ENCODE peak calls at places on chromosomes 7 and 10, in six cellular contexts. One of them, this sample, is unnamed. For H3K27me3, the result is how much of the 10 kb centered on the place peaks cover.

GRCh38 chr7:8144856-8145255 is 117.1 kb downstream of the ICA1 start:
- DNase-seq in HCT116: no peak
- DNase-seq in SK-N-SH: no peak
- DNase-seq in K562: no peak
- DNase-seq in GM23338: no peak
- DNase-seq in Panc1: no peak
- DNase-seq in this sample: no peak

GRCh38 chr7:30559566-30559965 is 35.1 kb upstream of the GARS1 start:
- DNase-seq in HCT116: no peak
- DNase-seq in Panc1: no peak
- DNase-seq in SK-N-SH: no peak
- DNase-seq in GM23338: no peak
- DNase-seq in K562: no peak
- DNase-seq in this sample: no peak

GRCh38 chr10:60962946-60963345 is 19.0 kb upstream of the RHOBTB1 start:
- DNase-seq in HCT116: no peak
- DNase-seq in Panc1: no peak
- DNase-seq in K562: no peak
- DNase-seq in SK-N-SH: no peak
- DNase-seq in GM23338: no peak
- DNase-seq in this sample: no peak

GRCh38 chr7:92835140-92835850 is 1.1 kb downstream of the CDK6 start:
- DNase-seq in HCT116: peak
- DNase-seq in Panc1: no peak
- DNase-seq in K562: peak
- DNase-seq in GM23338: peak
- DNase-seq in SK-N-SH: peak
- DNase-seq in this sample: no peak

GRCh38 chr7:377069-378040 is 87.4 kb downstream of the FOXL3 start:
- DNase-seq in SK-N-SH: peak
- DNase-seq in HCT116: no peak
- DNase-seq in Panc1: no peak
- DNase-seq in GM23338: no peak
- DNase-seq in K562: no peak
- DNase-seq in this sample: no peak

GRCh38 chr10:79027147-79028055 is 41.4 kb upstream of the ZMIZ1 start:
- DNase-seq in Panc1: no peak
- DNase-seq in SK-N-SH: no peak
- DNase-seq in HCT116: no peak
- DNase-seq in GM23338: no peak
- DNase-seq in K562: peak
- DNase-seq in this sample: no peak

GRCh38 chr10:106728232-106728631 is 436.3 kb downstream of the SORCS1 start:
- DNase-seq in K562: no peak
- DNase-seq in GM23338: no peak
- DNase-seq in SK-N-SH: no peak
- DNase-seq in Panc1: no peak
- DNase-seq in HCT116: no peak
- DNase-seq in this sample: no peak

GRCh38 chr10:78277734-78278404 is 244.2 kb downstream of the RPS24 start:
- DNase-seq in K562: no peak
- DNase-seq in GM23338: no peak
- DNase-seq in SK-N-SH: peak
- DNase-seq in HCT116: no peak
- DNase-seq in Panc1: no peak
- DNase-seq in this sample: no peak

GRCh38 chr7:130945411-130945811 is 211.4 kb upstream of the KLF14 start:
- DNase-seq in K562: no peak
- DNase-seq in Panc1: no peak
- DNase-seq in GM23338: no peak
- DNase-seq in HCT116: no peak
- DNase-seq in SK-N-SH: no peak
- DNase-seq in this sample: no peak

GRCh38 chr7:45048748-45049147 is 40.0 kb downstream of the NACAD start:
- DNase-seq in Panc1: peak
- DNase-seq in K562: no peak
- DNase-seq in SK-N-SH: no peak
- DNase-seq in GM23338: no peak
- DNase-seq in HCT116: no peak
- DNase-seq in this sample: no peak

GRCh38 chr7:21819048-21819447 is 126.7 kb downstream of the CDCA7L start:
- DNase-seq in SK-N-SH: no peak
- DNase-seq in HCT116: no peak
- DNase-seq in K562: no peak
- DNase-seq in GM23338: no peak
- DNase-seq in Panc1: no peak
- DNase-seq in this sample: no peak

GRCh38 chr10:97210576-97210975 is 24.8 kb upstream of the SLIT1 start:
- DNase-seq in K562: peak
- DNase-seq in Panc1: peak
- DNase-seq in HCT116: peak
- DNase-seq in GM23338: peak
- DNase-seq in SK-N-SH: peak
- DNase-seq in this sample: peak

GRCh38 chr10:87694011-87694794 is 34.5 kb downstream of the PAPSS2 start:
- DNase-seq in SK-N-SH: no peak
- DNase-seq in Panc1: no peak
- DNase-seq in HCT116: no peak
- DNase-seq in GM23338: no peak
- DNase-seq in K562: no peak
- DNase-seq in this sample: no peak

GRCh38 chr10:58508316-58508715 is 4.4 kb upstream of the BICC1 start:
- DNase-seq in HCT116: no peak
- DNase-seq in K562: no peak
- DNase-seq in GM23338: no peak
- DNase-seq in SK-N-SH: no peak
- DNase-seq in Panc1: no peak
- DNase-seq in this sample: no peak

GRCh38 chr7:121219031-121219430 is 109.8 kb upstream of the WNT16 start:
- DNase-seq in K562: no peak
- DNase-seq in HCT116: no peak
- DNase-seq in GM23338: no peak
- DNase-seq in SK-N-SH: no peak
- DNase-seq in Panc1: no peak
- DNase-seq in this sample: no peak

GRCh38 chr7:14846405-14846804 is 56.1 kb downstream of the DGKB start:
- DNase-seq in HCT116: no peak
- DNase-seq in K562: no peak
- DNase-seq in Panc1: no peak
- DNase-seq in SK-N-SH: no peak
- DNase-seq in GM23338: peak
- DNase-seq in this sample: no peak

GRCh38 chr10:72740526-72740925 is 48.6 kb downstream of the MCU start:
- DNase-seq in HCT116: peak
- DNase-seq in Panc1: peak
- DNase-seq in K562: peak
- DNase-seq in GM23338: no peak
- DNase-seq in SK-N-SH: no peak
- DNase-seq in this sample: no peak

GRCh38 chr7:1459930-1460756 is 873 bp upstream of the MICALL2 start:
- DNase-seq in GM23338: no peak
- DNase-seq in K562: peak
- DNase-seq in SK-N-SH: no peak
- DNase-seq in Panc1: no peak
- DNase-seq in HCT116: no peak
- DNase-seq in this sample: no peak

GRCh38 chr7:44738031-44738730 is 10.5 kb upstream of the ZMIZ2 start:
- DNase-seq in Panc1: no peak
- DNase-seq in SK-N-SH: no peak
- DNase-seq in GM23338: no peak
- DNase-seq in K562: no peak
- DNase-seq in HCT116: no peak
- DNase-seq in this sample: no peak

DNA sequence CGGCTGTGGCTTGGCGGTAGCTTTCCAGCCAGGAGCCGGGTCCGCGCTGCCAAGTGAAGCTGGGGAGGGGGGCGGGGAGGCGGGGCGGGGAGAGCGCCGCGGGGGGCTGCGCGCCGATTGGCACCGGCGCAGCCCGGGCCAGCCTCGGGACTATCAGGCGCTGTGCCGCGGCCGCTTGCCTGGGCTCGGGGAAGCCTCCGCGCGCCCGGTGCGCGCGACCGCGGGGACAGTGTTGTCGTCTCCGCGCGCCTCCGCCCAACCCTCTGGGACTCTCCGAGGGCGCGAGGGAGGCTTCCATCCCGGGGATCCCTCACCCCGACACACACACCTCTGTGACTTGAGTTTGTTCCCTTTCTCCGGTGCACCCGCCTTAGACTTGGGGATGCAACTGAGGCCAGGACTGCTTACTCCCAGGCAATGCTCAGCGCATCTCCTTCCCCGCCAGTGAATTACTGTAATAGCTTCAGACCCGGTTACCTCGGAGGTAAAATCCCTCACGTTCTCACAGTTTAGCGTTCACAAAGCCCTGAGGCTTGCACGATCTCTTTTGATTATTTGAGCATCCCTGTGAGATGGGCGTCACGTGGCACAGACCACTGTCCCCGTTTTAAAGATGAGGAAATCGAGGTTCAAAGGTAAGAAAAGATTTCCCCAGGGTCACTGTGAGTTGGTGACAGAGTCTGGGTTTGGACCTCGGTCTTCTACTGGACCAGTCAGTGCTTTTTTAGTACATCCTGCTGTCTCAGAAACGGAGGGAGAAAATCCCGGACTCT is at the start of gene NKX1-2:
- DNase-seq in K562: no peak
- DNase-seq in HCT116: peak
- DNase-seq in GM23338: peak
- DNase-seq in Panc1: no peak
- DNase-seq in SK-N-SH: peak
- DNase-seq in this sample: no peak
- H3K27me3 ChIP-seq in K562: under half
- H3K27me3 ChIP-seq in HCT116: under half
- H3K27me3 ChIP-seq in GM23338: half or more
- H3K27me3 ChIP-seq in Panc1: half or more
- H3K27me3 ChIP-seq in SK-N-SH: half or more
- H3K27me3 ChIP-seq in this sample: half or more

DNA sequence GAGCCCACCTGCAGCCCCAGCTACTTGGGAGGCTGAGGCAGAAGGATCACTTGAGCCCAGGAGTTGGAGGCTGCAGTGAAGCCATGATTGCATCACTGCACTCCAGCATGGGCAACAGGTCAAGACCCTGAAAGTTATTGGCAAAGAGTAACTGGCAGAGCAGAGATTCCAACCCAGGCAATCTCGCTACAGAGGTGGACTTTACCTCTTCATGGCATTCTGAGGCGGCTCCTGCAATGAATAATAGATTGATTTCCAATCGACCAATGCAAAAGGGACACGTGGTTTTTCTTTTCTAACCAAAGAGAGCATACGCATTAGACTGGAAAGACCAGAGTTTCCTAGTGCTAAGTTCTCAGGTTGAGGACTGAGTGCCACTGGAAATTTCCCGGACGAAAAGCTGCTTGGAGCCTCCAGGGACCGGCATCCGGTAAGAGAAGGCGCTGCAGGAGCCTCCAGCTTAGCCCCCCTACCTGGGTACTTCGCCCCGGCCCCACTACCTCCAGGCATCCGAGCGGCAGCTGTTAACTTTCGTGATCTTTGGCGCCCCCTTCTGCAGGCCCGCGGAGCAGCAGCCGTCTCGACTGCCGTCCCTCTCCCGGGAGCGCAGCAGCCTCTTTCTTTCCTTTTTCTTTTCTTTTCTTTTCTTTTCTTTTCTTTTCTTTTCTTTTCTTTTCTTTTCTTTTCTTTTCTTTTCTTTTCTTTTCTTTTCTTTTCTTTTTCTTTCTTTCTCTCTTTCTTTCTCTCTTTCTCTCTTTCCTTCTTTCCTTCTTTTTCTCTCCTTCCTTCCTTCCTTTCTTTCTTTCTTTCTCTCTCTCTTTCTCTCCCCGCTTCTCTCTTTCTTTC is 4.1 kb downstream of the MBLAC1 start:
- DNase-seq in SK-N-SH: peak
- DNase-seq in HCT116: no peak
- DNase-seq in GM23338: peak
- DNase-seq in K562: peak
- DNase-seq in Panc1: no peak
- DNase-seq in this sample: peak
- TF ChIP-seq REST in SK-N-SH: no peak
- TF ChIP-seq REST in HCT116: no peak
- TF ChIP-seq REST in GM23338: no peak
- TF ChIP-seq REST in K562: no peak
- TF ChIP-seq REST in Panc1: no peak
- TF ChIP-seq REST in this sample: no peak

DNA sequence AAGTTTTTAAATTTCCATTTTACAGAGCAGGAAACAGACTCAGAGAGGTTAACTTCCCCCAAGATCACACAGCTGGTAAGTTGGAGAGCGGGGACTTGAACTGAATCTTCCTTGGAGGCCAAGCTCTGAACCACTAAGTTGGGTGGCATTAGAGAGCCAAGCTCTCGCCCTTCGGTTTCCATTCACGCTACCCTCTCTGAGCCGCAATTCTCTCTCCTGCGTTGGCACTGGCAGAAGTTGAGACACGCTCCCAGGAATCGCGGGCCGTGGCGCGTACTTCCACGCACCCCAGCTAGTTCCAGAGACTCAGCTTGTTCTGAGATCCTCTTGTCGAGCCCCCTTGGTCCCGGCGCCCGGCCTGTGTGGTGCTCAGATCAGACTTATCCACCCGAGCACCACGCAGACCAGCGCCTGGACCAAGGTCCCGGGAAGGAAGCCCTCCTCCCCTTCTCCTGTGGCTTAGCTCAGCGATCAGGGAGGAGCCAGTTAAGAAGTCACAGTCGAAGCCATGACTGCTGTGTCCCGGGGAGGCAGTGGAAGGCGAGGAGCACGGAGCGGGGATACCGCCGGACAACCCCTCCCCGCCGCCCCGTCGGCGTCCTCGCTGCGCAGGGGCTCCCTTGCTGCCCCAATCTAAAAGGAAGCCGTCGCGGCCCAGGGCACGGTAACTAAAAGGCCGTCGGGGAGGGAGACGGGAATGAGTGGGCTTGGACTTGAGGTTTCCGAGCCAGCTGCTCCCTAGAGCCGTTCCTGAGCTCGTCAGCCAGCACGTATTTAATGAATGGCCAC is 29.5 kb upstream of the VAX1 start:
- DNase-seq in SK-N-SH: no peak
- DNase-seq in Panc1: no peak
- DNase-seq in K562: no peak
- DNase-seq in HCT116: no peak
- DNase-seq in GM23338: no peak
- DNase-seq in this sample: no peak
- H3K27me3 ChIP-seq in SK-N-SH: half or more
- H3K27me3 ChIP-seq in Panc1: under half
- H3K27me3 ChIP-seq in K562: half or more
- H3K27me3 ChIP-seq in HCT116: under half
- H3K27me3 ChIP-seq in GM23338: half or more
- H3K27me3 ChIP-seq in this sample: half or more

DNA sequence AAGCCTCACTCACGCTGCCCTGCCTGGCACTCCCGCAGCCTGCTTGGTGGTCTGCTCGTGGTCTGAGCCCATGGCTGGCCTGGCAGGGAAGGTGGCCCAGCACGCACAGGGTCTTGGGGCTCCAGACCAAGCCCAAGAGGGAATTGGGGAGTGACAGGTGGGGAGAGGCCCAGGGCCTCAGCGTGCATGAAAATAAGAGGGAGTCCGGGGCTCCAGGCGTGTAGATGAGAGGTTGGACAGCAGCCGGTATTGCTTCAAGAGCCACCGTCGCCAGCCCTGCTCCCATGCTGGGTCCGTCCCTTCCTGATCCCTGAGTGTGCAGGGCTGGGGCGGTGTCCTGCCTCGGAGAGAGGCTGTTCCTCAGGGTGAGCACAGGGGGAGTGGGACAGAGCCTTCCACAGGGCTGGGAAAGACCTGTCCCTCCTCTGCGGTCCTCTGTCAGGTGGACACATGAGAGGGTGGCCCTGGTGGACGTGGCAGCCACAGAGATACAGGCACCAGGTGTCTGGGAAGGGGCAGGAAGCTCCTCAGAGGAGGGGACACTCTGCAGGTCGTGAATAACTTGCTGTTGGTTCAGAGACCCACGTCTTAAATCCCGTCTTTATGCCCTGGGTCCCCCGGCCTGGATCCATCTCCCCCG is 113.1 kb downstream of the INPP5A start:
- DNase-seq in HCT116: no peak
- DNase-seq in K562: no peak
- DNase-seq in GM23338: no peak
- DNase-seq in SK-N-SH: no peak
- DNase-seq in Panc1: no peak
- DNase-seq in this sample: no peak
- TF ChIP-seq REST in HCT116: no peak
- TF ChIP-seq REST in K562: no peak
- TF ChIP-seq REST in GM23338: no peak
- TF ChIP-seq REST in SK-N-SH: no peak
- TF ChIP-seq REST in Panc1: no peak
- TF ChIP-seq REST in this sample: no peak

This sample was measured in HL-60.